ENCODE peak calls at places on chromosomes 12 and 14, in nine cellular contexts. One of them, this sample, is unnamed.

GRCh38 chr14:55513491-55513890 is 66.5 kb upstream of the KTN1 start:
- DNase-seq in BE2C: no peak
- DNase-seq in SW480: no peak
- DNase-seq in activated CD4-positive, alpha-beta T cell treated with anti-CD3 and anti-CD28 coated beads, Interleukin-2, amount 50 U/mL, for 1 hour: no peak
- DNase-seq in heart right ventricle: no peak
- DNase-seq in stimulated activated CD4-positive, alpha-beta T cell treated with anti-CD3 and anti-CD28 coated beads, Interleukin-4, amount 100 ng/mL, for 48 hours: no peak
- DNase-seq in body of pancreas: no peak
- DNase-seq in SHP77: no peak
- DNase-seq in RKO: no peak
- DNase-seq in this sample: no peak

GRCh38 chr14:44107156-44107555 is 399.9 kb downstream of the FSCB start:
- DNase-seq in BE2C: no peak
- DNase-seq in SW480: no peak
- DNase-seq in activated CD4-positive, alpha-beta T cell treated with anti-CD3 and anti-CD28 coated beads, Interleukin-2, amount 50 U/mL, for 1 hour: no peak
- DNase-seq in heart right ventricle: no peak
- DNase-seq in stimulated activated CD4-positive, alpha-beta T cell treated with anti-CD3 and anti-CD28 coated beads, Interleukin-4, amount 100 ng/mL, for 48 hours: no peak
- DNase-seq in body of pancreas: no peak
- DNase-seq in SHP77: no peak
- DNase-seq in RKO: peak; percentile 2
- DNase-seq in this sample: peak; percentile 4

GRCh38 chr12:89414851-89415250 is 62.5 kb upstream of the DUSP6 start:
- DNase-seq in BE2C: no peak
- DNase-seq in SW480: no peak
- DNase-seq in activated CD4-positive, alpha-beta T cell treated with anti-CD3 and anti-CD28 coated beads, Interleukin-2, amount 50 U/mL, for 1 hour: no peak
- DNase-seq in heart right ventricle: no peak
- DNase-seq in stimulated activated CD4-positive, alpha-beta T cell treated with anti-CD3 and anti-CD28 coated beads, Interleukin-4, amount 100 ng/mL, for 48 hours: no peak
- DNase-seq in body of pancreas: no peak
- DNase-seq in SHP77: no peak
- DNase-seq in RKO: no peak
- DNase-seq in this sample: no peak

GRCh38 chr12:76621582-76622024 is 62.0 kb upstream of the OSBPL8 start:
- DNase-seq in BE2C: peak; percentile 63
- DNase-seq in SW480: peak; percentile 66
- DNase-seq in activated CD4-positive, alpha-beta T cell treated with anti-CD3 and anti-CD28 coated beads, Interleukin-2, amount 50 U/mL, for 1 hour: peak; percentile 65
- DNase-seq in heart right ventricle: no peak
- DNase-seq in stimulated activated CD4-positive, alpha-beta T cell treated with anti-CD3 and anti-CD28 coated beads, Interleukin-4, amount 100 ng/mL, for 48 hours: peak; percentile 56
- DNase-seq in body of pancreas: peak; percentile 86
- DNase-seq in SHP77: peak; percentile 57
- DNase-seq in RKO: peak; percentile 75
- DNase-seq in this sample: peak; percentile 76

GRCh38 chr12:96051756-96052155 is 16.4 kb upstream of the LTA4H start:
- DNase-seq in BE2C: no peak
- DNase-seq in SW480: no peak
- DNase-seq in activated CD4-positive, alpha-beta T cell treated with anti-CD3 and anti-CD28 coated beads, Interleukin-2, amount 50 U/mL, for 1 hour: no peak
- DNase-seq in heart right ventricle: no peak
- DNase-seq in stimulated activated CD4-positive, alpha-beta T cell treated with anti-CD3 and anti-CD28 coated beads, Interleukin-4, amount 100 ng/mL, for 48 hours: no peak
- DNase-seq in body of pancreas: no peak
- DNase-seq in SHP77: no peak
- DNase-seq in RKO: no peak
- DNase-seq in this sample: no peak

GRCh38 chr12:23055004-23055403 is 430.0 kb downstream of the ETNK1 start:
- DNase-seq in BE2C: peak; percentile 44
- DNase-seq in SW480: peak; percentile 57
- DNase-seq in activated CD4-positive, alpha-beta T cell treated with anti-CD3 and anti-CD28 coated beads, Interleukin-2, amount 50 U/mL, for 1 hour: no peak
- DNase-seq in heart right ventricle: no peak
- DNase-seq in stimulated activated CD4-positive, alpha-beta T cell treated with anti-CD3 and anti-CD28 coated beads, Interleukin-4, amount 100 ng/mL, for 48 hours: no peak
- DNase-seq in body of pancreas: peak; percentile 20
- DNase-seq in SHP77: no peak
- DNase-seq in RKO: peak; percentile 30
- DNase-seq in this sample: peak; percentile 81

GRCh38 chr14:101853455-101854018 is 92.0 kb downstream of the PPP2R5C start:
- DNase-seq in BE2C: no peak
- DNase-seq in SW480: no peak
- DNase-seq in activated CD4-positive, alpha-beta T cell treated with anti-CD3 and anti-CD28 coated beads, Interleukin-2, amount 50 U/mL, for 1 hour: no peak
- DNase-seq in heart right ventricle: no peak
- DNase-seq in stimulated activated CD4-positive, alpha-beta T cell treated with anti-CD3 and anti-CD28 coated beads, Interleukin-4, amount 100 ng/mL, for 48 hours: no peak
- DNase-seq in body of pancreas: no peak
- DNase-seq in SHP77: no peak
- DNase-seq in RKO: no peak
- DNase-seq in this sample: no peak

GRCh38 chr12:45966486-45966885 is 23.9 kb downstream of the SCAF11 start:
- DNase-seq in BE2C: no peak
- DNase-seq in SW480: no peak
- DNase-seq in activated CD4-positive, alpha-beta T cell treated with anti-CD3 and anti-CD28 coated beads, Interleukin-2, amount 50 U/mL, for 1 hour: no peak
- DNase-seq in heart right ventricle: no peak
- DNase-seq in stimulated activated CD4-positive, alpha-beta T cell treated with anti-CD3 and anti-CD28 coated beads, Interleukin-4, amount 100 ng/mL, for 48 hours: no peak
- DNase-seq in body of pancreas: no peak
- DNase-seq in SHP77: no peak
- DNase-seq in RKO: no peak
- DNase-seq in this sample: peak; percentile 57

GRCh38 chr14:101082436-101083384 is 179.2 kb upstream of the RTL1 start:
- DNase-seq in BE2C: no peak
- DNase-seq in SW480: no peak
- DNase-seq in activated CD4-positive, alpha-beta T cell treated with anti-CD3 and anti-CD28 coated beads, Interleukin-2, amount 50 U/mL, for 1 hour: no peak
- DNase-seq in heart right ventricle: no peak
- DNase-seq in stimulated activated CD4-positive, alpha-beta T cell treated with anti-CD3 and anti-CD28 coated beads, Interleukin-4, amount 100 ng/mL, for 48 hours: no peak
- DNase-seq in body of pancreas: no peak
- DNase-seq in SHP77: no peak
- DNase-seq in RKO: no peak
- DNase-seq in this sample: no peak

GRCh38 chr12:3520168-3520567 is 29.2 kb downstream of the PRMT8 start:
- DNase-seq in BE2C: peak; percentile 35
- DNase-seq in SW480: peak; percentile 18
- DNase-seq in activated CD4-positive, alpha-beta T cell treated with anti-CD3 and anti-CD28 coated beads, Interleukin-2, amount 50 U/mL, for 1 hour: no peak
- DNase-seq in heart right ventricle: peak; percentile 64
- DNase-seq in stimulated activated CD4-positive, alpha-beta T cell treated with anti-CD3 and anti-CD28 coated beads, Interleukin-4, amount 100 ng/mL, for 48 hours: no peak
- DNase-seq in body of pancreas: peak; percentile 83
- DNase-seq in SHP77: peak; percentile 60
- DNase-seq in RKO: no peak
- DNase-seq in this sample: no peak

GRCh38 chr12:15535287-15535895 is 213.1 kb downstream of the PTPRO start:
- DNase-seq in BE2C: no peak
- DNase-seq in SW480: no peak
- DNase-seq in activated CD4-positive, alpha-beta T cell treated with anti-CD3 and anti-CD28 coated beads, Interleukin-2, amount 50 U/mL, for 1 hour: no peak
- DNase-seq in heart right ventricle: no peak
- DNase-seq in stimulated activated CD4-positive, alpha-beta T cell treated with anti-CD3 and anti-CD28 coated beads, Interleukin-4, amount 100 ng/mL, for 48 hours: no peak
- DNase-seq in body of pancreas: no peak
- DNase-seq in SHP77: no peak
- DNase-seq in RKO: no peak
- DNase-seq in this sample: no peak

GRCh38 chr14:33715223-33715528 is 235.7 kb downstream of the EGLN3 start:
- DNase-seq in BE2C: no peak
- DNase-seq in SW480: no peak
- DNase-seq in activated CD4-positive, alpha-beta T cell treated with anti-CD3 and anti-CD28 coated beads, Interleukin-2, amount 50 U/mL, for 1 hour: no peak
- DNase-seq in heart right ventricle: no peak
- DNase-seq in stimulated activated CD4-positive, alpha-beta T cell treated with anti-CD3 and anti-CD28 coated beads, Interleukin-4, amount 100 ng/mL, for 48 hours: no peak
- DNase-seq in body of pancreas: no peak
- DNase-seq in SHP77: no peak
- DNase-seq in RKO: no peak
- DNase-seq in this sample: no peak

GRCh38 chr12:115341442-115341841 is 657.5 kb upstream of the TBX3 start:
- DNase-seq in BE2C: no peak
- DNase-seq in SW480: peak; percentile 58
- DNase-seq in activated CD4-positive, alpha-beta T cell treated with anti-CD3 and anti-CD28 coated beads, Interleukin-2, amount 50 U/mL, for 1 hour: no peak
- DNase-seq in heart right ventricle: peak; percentile 23
- DNase-seq in stimulated activated CD4-positive, alpha-beta T cell treated with anti-CD3 and anti-CD28 coated beads, Interleukin-4, amount 100 ng/mL, for 48 hours: no peak
- DNase-seq in body of pancreas: peak; percentile 51
- DNase-seq in SHP77: no peak
- DNase-seq in RKO: peak; percentile 93
- DNase-seq in this sample: peak; percentile 73

GRCh38 chr14:33765251-33765650 is 185.6 kb downstream of the EGLN3 start:
- DNase-seq in BE2C: peak; percentile 82
- DNase-seq in SW480: no peak
- DNase-seq in activated CD4-positive, alpha-beta T cell treated with anti-CD3 and anti-CD28 coated beads, Interleukin-2, amount 50 U/mL, for 1 hour: no peak
- DNase-seq in heart right ventricle: peak; percentile 33
- DNase-seq in stimulated activated CD4-positive, alpha-beta T cell treated with anti-CD3 and anti-CD28 coated beads, Interleukin-4, amount 100 ng/mL, for 48 hours: no peak
- DNase-seq in body of pancreas: no peak
- DNase-seq in SHP77: no peak
- DNase-seq in RKO: no peak
- DNase-seq in this sample: peak; percentile 24

GRCh38 chr14:102144914-102145313 is 5.2 kb downstream of the WDR20 start:
- DNase-seq in BE2C: no peak
- DNase-seq in SW480: no peak
- DNase-seq in activated CD4-positive, alpha-beta T cell treated with anti-CD3 and anti-CD28 coated beads, Interleukin-2, amount 50 U/mL, for 1 hour: no peak
- DNase-seq in heart right ventricle: no peak
- DNase-seq in stimulated activated CD4-positive, alpha-beta T cell treated with anti-CD3 and anti-CD28 coated beads, Interleukin-4, amount 100 ng/mL, for 48 hours: no peak
- DNase-seq in body of pancreas: no peak
- DNase-seq in SHP77: no peak
- DNase-seq in RKO: no peak
- DNase-seq in this sample: no peak